ENCODE peak calls at places on chromosomes 12 and 14, in four cellular contexts. One of them, this sample, is unnamed.

GRCh38 chr14:51996148-51996746 is 6.9 kb downstream of the RTRAF start:
- DNase-seq in GM12891: no peak
- DNase-seq in K562: no peak
- DNase-seq in GM12878: no peak
- DNase-seq in this sample: no peak

GRCh38 chr14:100108840-100109593 is 43.8 kb downstream of the EVL start:
- DNase-seq in GM12891: no peak
- DNase-seq in K562: no peak
- DNase-seq in GM12878: no peak
- DNase-seq in this sample: no peak

GRCh38 chr14:31927348-31927826 is 149.7 kb upstream of the ARHGAP5 start:
- DNase-seq in GM12891: no peak
- DNase-seq in K562: no peak
- DNase-seq in GM12878: no peak
- DNase-seq in this sample: no peak

GRCh38 chr14:95098984-95099599 is 58.2 kb downstream of the DICER1 start:
- DNase-seq in GM12891: no peak
- DNase-seq in K562: peak; percentile 14
- DNase-seq in GM12878: no peak
- DNase-seq in this sample: peak; percentile 28

GRCh38 chr12:24172031-24172772 is 222.7 kb upstream of the SOX5 start:
- DNase-seq in GM12891: no peak
- DNase-seq in K562: no peak
- DNase-seq in GM12878: peak; percentile 71
- DNase-seq in this sample: no peak

GRCh38 chr12:131195796-131196195 is 242.1 kb downstream of the ADGRD1 start:
- DNase-seq in GM12891: no peak
- DNase-seq in K562: no peak
- DNase-seq in GM12878: no peak
- DNase-seq in this sample: no peak

GRCh38 chr12:88185988-88186387 is 43.9 kb downstream of the TMTC3 start:
- DNase-seq in GM12891: no peak
- DNase-seq in K562: no peak
- DNase-seq in GM12878: peak; percentile 3
- DNase-seq in this sample: no peak

GRCh38 chr12:15563683-15564082 is 225.5 kb downstream of the EPS8 start:
- DNase-seq in GM12891: no peak
- DNase-seq in K562: no peak
- DNase-seq in GM12878: no peak
- DNase-seq in this sample: no peak

GRCh38 chr14:24861083-24861630 is 188.8 kb downstream of the STXBP6 start:
- DNase-seq in GM12891: no peak
- DNase-seq in K562: no peak
- DNase-seq in GM12878: no peak
- DNase-seq in this sample: no peak

GRCh38 chr12:6699259-6699988 is 1.2 kb downstream of the PIANP start:
- DNase-seq in GM12891: no peak
- DNase-seq in K562: no peak
- DNase-seq in GM12878: no peak
- DNase-seq in this sample: no peak

GRCh38 chr12:52230364-52231281 is 2.4 kb upstream of the KRT7 start:
- DNase-seq in GM12891: no peak
- DNase-seq in K562: no peak
- DNase-seq in GM12878: no peak
- DNase-seq in this sample: no peak

GRCh38 chr12:88639361-88639760 is 59.1 kb upstream of the KITLG start:
- DNase-seq in GM12891: no peak
- DNase-seq in K562: no peak
- DNase-seq in GM12878: no peak
- DNase-seq in this sample: no peak

GRCh38 chr14:97634786-97635185 is 837.6 kb downstream of the VRK1 start:
- DNase-seq in GM12891: no peak
- DNase-seq in K562: no peak
- DNase-seq in GM12878: no peak
- DNase-seq in this sample: no peak

GRCh38 chr12:94222351-94222750 is 74.0 kb downstream of the PLXNC1 start:
- DNase-seq in GM12891: no peak
- DNase-seq in K562: no peak
- DNase-seq in GM12878: no peak
- DNase-seq in this sample: no peak

GRCh38 chr12:18171571-18171970 is 81.6 kb upstream of the RERGL start:
- DNase-seq in GM12891: no peak
- DNase-seq in K562: no peak
- DNase-seq in GM12878: no peak
- DNase-seq in this sample: no peak

GRCh38 chr12:60174914-60175313 is 579.1 kb downstream of the SLC16A7 start:
- DNase-seq in GM12891: no peak
- DNase-seq in K562: no peak
- DNase-seq in GM12878: no peak
- DNase-seq in this sample: no peak

GRCh38 chr12:100955139-100955538 is 160.6 kb downstream of the ANO4 start:
- DNase-seq in GM12891: no peak
- DNase-seq in K562: no peak
- DNase-seq in GM12878: no peak
- DNase-seq in this sample: no peak

GRCh38 chr14:68937790-68938514 is 41.1 kb downstream of the ACTN1 start:
- DNase-seq in GM12891: no peak
- DNase-seq in K562: no peak
- DNase-seq in GM12878: no peak
- DNase-seq in this sample: no peak

GRCh38 chr12:116397148-116397547 is 119.7 kb upstream of the MED13L start:
- DNase-seq in GM12891: no peak
- DNase-seq in K562: no peak
- DNase-seq in GM12878: no peak
- DNase-seq in this sample: no peak

GRCh38 chr12:108236366-108236765 is 102.7 kb downstream of the CMKLR1 start:
- DNase-seq in GM12891: no peak
- DNase-seq in K562: no peak
- DNase-seq in GM12878: no peak
- DNase-seq in this sample: no peak

GRCh38 chr12:108239378-108239777 is 99.7 kb downstream of the CMKLR1 start:
- DNase-seq in GM12891: no peak
- DNase-seq in K562: no peak
- DNase-seq in GM12878: no peak
- DNase-seq in this sample: no peak

GRCh38 chr12:108235231-108235959 is 103.7 kb downstream of the CMKLR1 start:
- DNase-seq in GM12891: no peak
- DNase-seq in K562: no peak
- DNase-seq in GM12878: no peak
- DNase-seq in this sample: no peak

GRCh38 chr12:108238474-108238873 is 100.6 kb downstream of the CMKLR1 start:
- DNase-seq in GM12891: no peak
- DNase-seq in K562: no peak
- DNase-seq in GM12878: no peak
- DNase-seq in this sample: no peak

DNA sequence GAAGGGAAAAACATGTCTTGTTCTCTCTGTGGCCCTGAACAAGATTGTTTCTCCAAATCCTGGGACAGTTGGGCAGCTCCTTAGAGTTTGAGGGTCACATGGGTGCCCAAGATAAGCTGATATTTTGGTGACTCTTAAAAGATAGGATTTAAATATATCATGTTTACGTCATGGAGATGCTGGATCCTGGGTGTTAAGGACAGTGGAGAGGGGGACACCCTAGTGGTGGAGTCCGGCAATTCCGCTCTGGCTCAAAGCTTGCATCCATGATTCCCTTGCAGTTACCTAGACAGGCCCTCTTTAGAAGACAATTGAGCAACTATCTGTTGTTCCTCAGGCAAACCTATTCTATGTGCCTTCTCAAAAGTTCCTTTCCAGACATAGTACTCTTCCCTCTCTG is 101.8 kb downstream of the CMKLR1 start:
- DNase-seq in GM12891: no peak
- DNase-seq in K562: peak; percentile 71
- DNase-seq in GM12878: no peak
- DNase-seq in this sample: no peak
- TF ChIP-seq SPI1 in GM12891: no peak
- TF ChIP-seq SPI1 in K562: no peak
- TF ChIP-seq SPI1 in GM12878: no peak
- TF ChIP-seq SPI1 in this sample: no peak

GRCh38 chr14:76779221-76780057 is 18.2 kb downstream of the VASH1 start:
- DNase-seq in GM12891: no peak
- DNase-seq in K562: no peak
- DNase-seq in GM12878: no peak
- DNase-seq in this sample: no peak
- TF ChIP-seq SPI1 in GM12891: no peak
- TF ChIP-seq SPI1 in K562: no peak
- TF ChIP-seq SPI1 in GM12878: no peak
- TF ChIP-seq SPI1 in this sample: no peak

DNA sequence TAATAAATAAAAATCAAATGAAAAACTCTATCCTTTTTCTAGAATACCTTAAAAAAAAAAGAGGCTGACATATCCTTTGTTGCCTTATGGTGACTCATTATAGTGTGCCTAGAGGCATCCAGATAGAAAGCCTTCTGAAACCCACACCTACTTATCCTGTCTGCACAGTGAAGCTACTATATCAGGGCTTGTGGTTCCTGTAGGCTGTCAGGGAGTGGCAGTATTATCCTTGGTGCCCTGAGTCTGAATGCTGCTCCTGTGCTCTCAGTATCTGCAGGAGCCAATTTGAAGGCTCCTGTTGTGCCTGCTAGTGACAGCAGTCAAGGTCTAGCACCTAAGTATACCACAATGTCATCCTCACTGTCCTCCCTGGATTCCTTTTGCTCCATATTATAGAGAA is 168.4 kb upstream of the AVPR1A start:
- DNase-seq in GM12891: no peak
- DNase-seq in K562: no peak
- DNase-seq in GM12878: no peak
- DNase-seq in this sample: no peak
- TF ChIP-seq SPI1 in GM12891: no peak
- TF ChIP-seq SPI1 in K562: no peak
- TF ChIP-seq SPI1 in GM12878: no peak
- TF ChIP-seq SPI1 in this sample: no peak

DNA sequence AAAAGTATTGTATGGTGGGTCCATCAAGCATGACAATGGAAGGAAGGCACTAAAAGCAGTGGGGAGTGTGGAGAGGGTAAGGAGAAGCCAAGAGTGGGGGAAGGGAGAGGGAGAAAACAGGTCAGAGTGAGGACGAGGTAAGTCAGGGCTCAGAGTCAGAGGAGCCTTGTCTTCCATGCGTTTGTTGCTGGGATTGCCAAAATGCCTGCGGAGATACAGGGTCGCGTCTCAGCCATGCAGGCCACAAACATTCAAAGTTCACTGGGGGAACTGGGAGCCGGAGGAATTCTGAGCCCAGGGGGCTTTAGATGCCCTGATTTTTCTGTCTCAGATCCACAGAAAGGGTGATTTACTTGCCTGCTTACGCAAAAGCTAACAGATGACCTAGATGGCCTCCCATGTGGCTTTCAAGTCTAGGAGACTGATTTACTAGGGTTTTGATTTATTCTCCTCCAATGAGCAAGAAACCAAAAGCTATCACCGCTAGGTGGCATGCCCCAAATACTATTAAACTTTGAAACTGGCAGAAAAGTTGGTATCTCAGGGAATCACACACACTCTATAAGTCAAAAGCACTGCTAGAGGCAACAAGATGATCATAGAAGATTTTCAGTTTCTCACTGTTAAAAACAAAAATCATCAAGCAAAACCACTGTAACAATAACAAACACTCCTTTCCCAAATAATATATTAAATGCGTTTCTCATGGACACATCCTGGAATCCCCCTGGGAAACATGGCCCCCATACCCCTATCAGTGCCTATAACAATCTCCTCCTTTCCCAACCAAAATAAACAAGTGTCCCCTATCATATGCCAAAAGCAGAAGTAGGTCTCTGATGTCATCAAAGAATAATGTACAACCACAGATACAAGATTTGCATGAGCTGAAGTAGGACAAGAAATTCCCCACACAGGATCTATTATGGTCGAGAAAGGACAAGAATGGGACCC is 26.6 kb upstream of the MDM1 start:
- DNase-seq in GM12891: peak; percentile 20
- DNase-seq in K562: peak; percentile 30
- DNase-seq in GM12878: peak; percentile 74
- DNase-seq in this sample: no peak
- TF ChIP-seq SPI1 in GM12891: peak; percentile 76
- TF ChIP-seq SPI1 in K562: no peak
- TF ChIP-seq SPI1 in GM12878: peak; percentile 80
- TF ChIP-seq SPI1 in this sample: peak; percentile 47

GRCh38 chr14:61280526-61281185 is 482 bp downstream of the TMEM30B start:
- DNase-seq in GM12891: peak; percentile 42
- DNase-seq in K562: no peak
- DNase-seq in GM12878: no peak
- DNase-seq in this sample: no peak

GRCh38 chr14:61280092-61280525 is 1.0 kb downstream of the TMEM30B start:
- DNase-seq in GM12891: no peak
- DNase-seq in K562: no peak
- DNase-seq in GM12878: no peak
- DNase-seq in this sample: no peak

GRCh38 chr14:61281911-61282310 is 773 bp upstream of the TMEM30B start:
- DNase-seq in GM12891: no peak
- DNase-seq in K562: no peak
- DNase-seq in GM12878: no peak
- DNase-seq in this sample: no peak

GRCh38 chr14:61282746-61283145 is 1.6 kb upstream of the TMEM30B start:
- DNase-seq in GM12891: no peak
- DNase-seq in K562: no peak
- DNase-seq in GM12878: no peak
- DNase-seq in this sample: no peak

GRCh38 chr14:61281186-61281676 is at the start of gene TMEM30B:
- DNase-seq in GM12891: no peak
- DNase-seq in K562: no peak
- DNase-seq in GM12878: no peak
- DNase-seq in this sample: no peak
- TF ChIP-seq SPI1 in GM12891: no peak
- TF ChIP-seq SPI1 in K562: no peak
- TF ChIP-seq SPI1 in GM12878: no peak
- TF ChIP-seq SPI1 in this sample: no peak

GRCh38 chr12:99195474-99195873 is 452.1 kb upstream of the GARIN6 start:
- DNase-seq in GM12891: no peak
- DNase-seq in K562: no peak
- DNase-seq in GM12878: no peak
- DNase-seq in this sample: no peak

DNA sequence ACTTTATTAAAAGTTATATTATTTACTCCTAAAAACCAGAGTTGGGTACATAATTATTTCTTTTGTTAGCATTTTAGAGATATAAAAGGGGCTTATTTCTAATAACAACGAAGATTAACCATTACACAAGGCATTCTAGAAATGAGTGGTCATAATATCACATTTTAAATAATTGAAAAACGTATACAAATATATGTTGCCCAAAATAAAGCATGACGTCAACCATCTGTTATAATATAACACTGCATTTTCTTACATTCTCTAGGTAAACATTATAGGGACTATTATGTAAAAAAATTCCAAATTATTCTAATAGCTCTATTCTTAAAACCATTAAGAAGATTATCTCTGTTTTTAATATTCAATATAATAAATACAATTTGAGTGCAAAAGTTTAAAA is 455.1 kb upstream of the GARIN6 start:
- DNase-seq in GM12891: no peak
- DNase-seq in K562: no peak
- DNase-seq in GM12878: no peak
- DNase-seq in this sample: no peak
- TF ChIP-seq SPI1 in GM12891: no peak
- TF ChIP-seq SPI1 in K562: no peak
- TF ChIP-seq SPI1 in GM12878: no peak
- TF ChIP-seq SPI1 in this sample: no peak

GRCh38 chr12:95836630-95837239 is 22.0 kb upstream of the SNRPF start:
- DNase-seq in GM12891: no peak
- DNase-seq in K562: no peak
- DNase-seq in GM12878: no peak
- DNase-seq in this sample: no peak
- TF ChIP-seq SPI1 in GM12891: no peak
- TF ChIP-seq SPI1 in K562: no peak
- TF ChIP-seq SPI1 in GM12878: no peak
- TF ChIP-seq SPI1 in this sample: no peak